ENCODE peak calls at places on chromosomes 3 and 15, in seven cellular contexts. One of them, this sample, is unnamed.

GRCh38 chr15:37995461-37996347 is 61.3 kb downstream of the TMCO5A start:
- DNase-seq in HepG2: peak; percentile 18
- DNase-seq in endothelial cell of umbilical vein: peak; percentile 58
- DNase-seq in HCT116: peak; percentile 45
- DNase-seq in A549: peak; percentile 65
- DNase-seq in GM12878: peak; percentile 26
- DNase-seq in K562: peak; percentile 11
- DNase-seq in this sample: peak; percentile 57

GRCh38 chr3:66598168-66598567 is 97.3 kb upstream of the LRIG1 start:
- DNase-seq in A549: no peak
- DNase-seq in endothelial cell of umbilical vein: no peak
- DNase-seq in K562: no peak
- DNase-seq in HepG2: no peak
- DNase-seq in GM12878: no peak
- DNase-seq in HCT116: no peak
- DNase-seq in this sample: no peak

GRCh38 chr3:136152963-136153362 is 43.2 kb downstream of the MSL2 start:
- DNase-seq in HepG2: no peak
- DNase-seq in K562: no peak
- DNase-seq in GM12878: no peak
- DNase-seq in endothelial cell of umbilical vein: no peak
- DNase-seq in HCT116: no peak
- DNase-seq in A549: no peak
- DNase-seq in this sample: no peak

GRCh38 chr15:48782911-48783310 is 28.0 kb downstream of the CEP152 start:
- DNase-seq in endothelial cell of umbilical vein: no peak
- DNase-seq in A549: no peak
- DNase-seq in GM12878: no peak
- DNase-seq in HCT116: no peak
- DNase-seq in K562: no peak
- DNase-seq in HepG2: no peak
- DNase-seq in this sample: no peak

GRCh38 chr3:36893137-36893557 is 51.7 kb downstream of the TRANK1 start:
- DNase-seq in endothelial cell of umbilical vein: peak; percentile 62
- DNase-seq in GM12878: no peak
- DNase-seq in K562: peak; percentile 52
- DNase-seq in HepG2: no peak
- DNase-seq in A549: peak; percentile 63
- DNase-seq in HCT116: no peak
- DNase-seq in this sample: peak; percentile 80

GRCh38 chr3:43214616-43215015 is 71.7 kb upstream of the SNRK start:
- DNase-seq in HepG2: no peak
- DNase-seq in endothelial cell of umbilical vein: no peak
- DNase-seq in GM12878: no peak
- DNase-seq in K562: no peak
- DNase-seq in A549: no peak
- DNase-seq in HCT116: peak; percentile 23
- DNase-seq in this sample: peak; percentile 6

GRCh38 chr3:24160424-24160823 is 215.3 kb downstream of the NR1D2 start:
- DNase-seq in endothelial cell of umbilical vein: no peak
- DNase-seq in HCT116: no peak
- DNase-seq in A549: no peak
- DNase-seq in GM12878: no peak
- DNase-seq in K562: no peak
- DNase-seq in HepG2: no peak
- DNase-seq in this sample: no peak

GRCh38 chr3:66153471-66153870 is 67.3 kb upstream of the SLC25A26 start:
- DNase-seq in HepG2: no peak
- DNase-seq in K562: no peak
- DNase-seq in HCT116: no peak
- DNase-seq in A549: no peak
- DNase-seq in endothelial cell of umbilical vein: no peak
- DNase-seq in GM12878: no peak
- DNase-seq in this sample: no peak

GRCh38 chr3:99638244-99638948 is at the start of gene COL8A1:
- DNase-seq in HepG2: no peak
- DNase-seq in endothelial cell of umbilical vein: peak; percentile 94
- DNase-seq in GM12878: no peak
- DNase-seq in A549: no peak
- DNase-seq in K562: no peak
- DNase-seq in HCT116: no peak
- DNase-seq in this sample: no peak

GRCh38 chr3:99843590-99844260 is 26.1 kb downstream of the CMSS1 start:
- DNase-seq in GM12878: no peak
- DNase-seq in HepG2: no peak
- DNase-seq in HCT116: no peak
- DNase-seq in A549: no peak
- DNase-seq in K562: no peak
- DNase-seq in endothelial cell of umbilical vein: peak; percentile 51
- DNase-seq in this sample: no peak

GRCh38 chr3:137854498-137855285 is 90.6 kb downstream of the SOX14 start:
- DNase-seq in A549: no peak
- DNase-seq in endothelial cell of umbilical vein: no peak
- DNase-seq in GM12878: no peak
- DNase-seq in HCT116: no peak
- DNase-seq in HepG2: no peak
- DNase-seq in K562: no peak
- DNase-seq in this sample: no peak

GRCh38 chr3:63333815-63334214 is 55.7 kb downstream of the SYNPR start:
- DNase-seq in HCT116: no peak
- DNase-seq in A549: peak; percentile 6
- DNase-seq in K562: no peak
- DNase-seq in endothelial cell of umbilical vein: no peak
- DNase-seq in HepG2: no peak
- DNase-seq in GM12878: no peak
- DNase-seq in this sample: no peak

GRCh38 chr3:30720586-30721313 is 114.3 kb downstream of the TGFBR2 start:
- DNase-seq in GM12878: no peak
- DNase-seq in HepG2: peak; percentile 92
- DNase-seq in K562: no peak
- DNase-seq in A549: peak; percentile 92
- DNase-seq in endothelial cell of umbilical vein: peak; percentile 71
- DNase-seq in HCT116: peak; percentile 60
- DNase-seq in this sample: no peak

GRCh38 chr15:82040862-82041261 is 5.0 kb downstream of the MEX3B start:
- DNase-seq in HepG2: no peak
- DNase-seq in endothelial cell of umbilical vein: no peak
- DNase-seq in HCT116: no peak
- DNase-seq in K562: peak; percentile 49
- DNase-seq in A549: no peak
- DNase-seq in GM12878: no peak
- DNase-seq in this sample: peak; percentile 30

GRCh38 chr3:157785071-157785826 is 282.0 kb upstream of the VEPH1 start:
- DNase-seq in endothelial cell of umbilical vein: no peak
- DNase-seq in HepG2: peak; percentile 30
- DNase-seq in A549: peak; percentile 60
- DNase-seq in GM12878: no peak
- DNase-seq in K562: peak; percentile 33
- DNase-seq in HCT116: peak; percentile 80
- DNase-seq in this sample: peak; percentile 2

GRCh38 chr15:54619180-54619579 is 577.6 kb downstream of the RSL24D1 start:
- DNase-seq in K562: no peak
- DNase-seq in HCT116: no peak
- DNase-seq in GM12878: no peak
- DNase-seq in HepG2: peak; percentile 5
- DNase-seq in A549: no peak
- DNase-seq in endothelial cell of umbilical vein: no peak
- DNase-seq in this sample: no peak

GRCh38 chr3:194826594-194826993 is 140.9 kb downstream of the FAM43A start:
- DNase-seq in endothelial cell of umbilical vein: no peak
- DNase-seq in HepG2: no peak
- DNase-seq in GM12878: no peak
- DNase-seq in HCT116: no peak
- DNase-seq in A549: no peak
- DNase-seq in K562: no peak
- DNase-seq in this sample: no peak

GRCh38 chr3:127749787-127750225 is 72.5 kb downstream of the MGLL start:
- DNase-seq in K562: no peak
- DNase-seq in endothelial cell of umbilical vein: no peak
- DNase-seq in HCT116: no peak
- DNase-seq in HepG2: no peak
- DNase-seq in A549: no peak
- DNase-seq in GM12878: no peak
- DNase-seq in this sample: peak; percentile 52

GRCh38 chr3:184439096-184439495 is 59.2 kb downstream of the CHRD start:
- DNase-seq in GM12878: no peak
- DNase-seq in endothelial cell of umbilical vein: no peak
- DNase-seq in K562: no peak
- DNase-seq in A549: no peak
- DNase-seq in HepG2: no peak
- DNase-seq in HCT116: no peak
- DNase-seq in this sample: no peak

GRCh38 chr15:85306946-85307686 is 73.3 kb upstream of the AKAP13 start:
- DNase-seq in A549: no peak
- DNase-seq in HepG2: no peak
- DNase-seq in endothelial cell of umbilical vein: no peak
- DNase-seq in HCT116: no peak
- DNase-seq in K562: no peak
- DNase-seq in GM12878: no peak
- DNase-seq in this sample: no peak

GRCh38 chr3:15148614-15149013 is 49.7 kb upstream of the RBSN start:
- DNase-seq in HepG2: peak; percentile 69
- DNase-seq in endothelial cell of umbilical vein: no peak
- DNase-seq in GM12878: no peak
- DNase-seq in HCT116: peak; percentile 43
- DNase-seq in A549: peak; percentile 52
- DNase-seq in K562: peak; percentile 79
- DNase-seq in this sample: peak; percentile 42

GRCh38 chr3:184615396-184615795 is 53.8 kb downstream of the EPHB3 start:
- DNase-seq in A549: no peak
- DNase-seq in HCT116: no peak
- DNase-seq in endothelial cell of umbilical vein: no peak
- DNase-seq in K562: no peak
- DNase-seq in HepG2: no peak
- DNase-seq in GM12878: no peak
- DNase-seq in this sample: no peak

DNA sequence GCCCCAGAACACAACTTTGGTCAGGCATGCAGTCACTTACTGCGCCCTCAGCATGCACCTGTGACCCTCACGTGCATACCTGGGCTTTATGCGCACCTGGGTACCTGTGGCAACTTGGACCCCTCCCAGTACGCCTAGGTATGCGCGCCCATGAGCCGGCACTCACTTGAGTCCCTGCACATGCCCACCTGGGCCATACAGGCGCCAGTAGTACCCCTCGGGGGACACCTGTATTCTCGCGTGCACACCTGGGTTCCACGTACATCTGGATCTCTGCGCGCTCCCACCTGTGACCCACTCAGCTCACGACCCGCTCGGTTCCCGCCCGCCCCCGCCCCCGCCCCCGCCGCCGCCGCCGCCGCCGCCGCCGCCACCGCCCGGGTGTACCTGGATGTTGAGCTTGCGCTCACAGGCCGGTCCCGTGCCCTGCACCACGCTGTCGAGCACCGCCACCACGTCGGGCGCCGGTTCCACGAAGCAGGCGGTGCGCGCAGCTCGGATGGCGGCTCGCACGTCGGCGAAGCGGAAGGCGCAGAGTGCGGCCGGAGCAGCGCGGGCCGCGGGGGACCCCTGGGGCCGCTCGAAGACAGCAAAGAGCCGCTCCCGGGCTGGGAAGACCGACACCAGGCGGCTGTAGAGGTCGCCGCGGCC is 1.4 kb downstream of the PLXND1 start:
- DNase-seq in GM12878: no peak
- DNase-seq in endothelial cell of umbilical vein: no peak
- DNase-seq in K562: no peak
- DNase-seq in HCT116: no peak
- DNase-seq in A549: no peak
- DNase-seq in HepG2: no peak
- DNase-seq in this sample: no peak
- H3K4me3 ChIP-seq in GM12878: no peak overlapping the region
- H3K4me3 ChIP-seq in endothelial cell of umbilical vein: peak overlapping the region; percentile 36
- H3K4me3 ChIP-seq in K562: peak overlapping the region; percentile 43
- H3K4me3 ChIP-seq in HCT116: no peak overlapping the region
- H3K4me3 ChIP-seq in A549: peak overlapping the region; percentile 89
- H3K4me3 ChIP-seq in HepG2: peak overlapping the region; percentile 91
- H3K4me3 ChIP-seq in this sample: peak overlapping the region; percentile 70

DNA sequence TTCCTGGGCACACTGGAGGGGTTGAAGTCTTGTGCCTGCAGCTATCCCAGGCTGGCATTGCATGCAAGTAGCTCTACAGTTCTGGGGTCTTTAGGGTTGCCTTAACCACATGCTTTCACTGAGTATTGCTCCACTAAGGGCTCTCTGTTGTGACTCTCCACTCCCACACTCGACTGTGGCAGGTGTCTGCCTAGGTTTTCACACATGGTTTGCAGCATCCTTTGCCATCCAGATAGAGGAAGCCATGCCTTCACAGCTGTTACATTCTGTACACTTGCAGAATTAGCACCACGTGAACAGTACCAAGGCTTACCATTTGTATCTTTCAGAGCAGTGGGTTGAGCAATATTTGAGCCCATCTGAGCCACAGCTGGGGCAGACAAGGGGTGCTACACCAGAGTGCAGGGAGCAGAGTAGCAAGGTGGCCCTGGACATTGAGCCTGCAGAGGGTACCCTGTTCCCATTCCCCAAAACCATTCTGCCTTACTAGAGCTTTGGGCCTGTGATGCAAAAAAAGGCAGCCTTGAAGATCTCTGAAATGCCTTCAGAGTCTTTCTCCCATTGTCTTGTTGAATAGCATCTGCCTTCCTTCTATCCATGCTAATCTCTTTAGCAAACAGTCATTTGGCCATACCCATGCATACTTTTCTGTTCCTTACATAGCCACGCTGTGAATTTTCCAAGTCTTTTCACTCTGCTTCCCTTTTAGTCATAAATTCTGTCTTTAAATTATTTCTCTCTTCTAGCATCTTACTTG is 95.2 kb upstream of the PLCL2 start:
- DNase-seq in HepG2: no peak
- DNase-seq in A549: no peak
- DNase-seq in K562: no peak
- DNase-seq in HCT116: no peak
- DNase-seq in endothelial cell of umbilical vein: no peak
- DNase-seq in GM12878: no peak
- DNase-seq in this sample: peak; percentile 23
- TF ChIP-seq MAX in HepG2: no peak
- TF ChIP-seq MAX in A549: no peak
- TF ChIP-seq MAX in K562: no peak
- TF ChIP-seq MAX in HCT116: no peak
- TF ChIP-seq MAX in endothelial cell of umbilical vein: no peak
- TF ChIP-seq MAX in GM12878: no peak
- TF ChIP-seq MAX in this sample: no peak

DNA sequence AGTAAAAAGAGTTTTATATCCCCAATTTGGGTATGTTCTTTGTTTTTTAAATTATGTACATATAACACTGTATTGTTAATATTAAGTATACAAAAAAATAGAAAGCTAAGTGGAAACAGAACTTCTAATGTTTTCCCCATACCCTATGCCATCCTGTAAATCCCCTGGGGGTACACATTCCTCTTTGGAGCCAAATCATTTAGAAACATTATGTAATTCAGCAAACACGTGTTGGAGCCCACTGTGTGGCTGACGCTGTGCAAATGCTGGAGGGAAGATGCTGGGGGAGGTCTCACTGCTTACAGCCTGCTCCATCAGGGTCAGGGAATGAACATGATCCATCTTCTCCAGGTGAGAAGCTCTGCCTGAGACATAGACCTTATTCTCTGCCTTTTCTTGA is 52.8 kb downstream of the CRTC3 start:
- DNase-seq in K562: no peak
- DNase-seq in HCT116: no peak
- DNase-seq in endothelial cell of umbilical vein: no peak
- DNase-seq in GM12878: no peak
- DNase-seq in A549: no peak
- DNase-seq in HepG2: no peak
- DNase-seq in this sample: no peak
- TF ChIP-seq POLR2A in K562: no peak
- TF ChIP-seq POLR2A in HCT116: no peak
- TF ChIP-seq POLR2A in endothelial cell of umbilical vein: no peak
- TF ChIP-seq POLR2A in GM12878: no peak
- TF ChIP-seq POLR2A in A549: no peak
- TF ChIP-seq POLR2A in HepG2: no peak
- TF ChIP-seq POLR2A in this sample: no peak

GRCh38 chr15:45429974-45430792 is 51.8 kb upstream of the GATM start:
- DNase-seq in HepG2: peak; percentile 22
- DNase-seq in HCT116: no peak
- DNase-seq in A549: peak; percentile 49
- DNase-seq in GM12878: no peak
- DNase-seq in K562: peak; percentile 70
- DNase-seq in endothelial cell of umbilical vein: peak; percentile 50
- DNase-seq in this sample: peak; percentile 58
- H3K4me3 ChIP-seq in HepG2: peak overlapping the region; percentile 54
- H3K4me3 ChIP-seq in HCT116: peak overlapping the region; percentile 26
- H3K4me3 ChIP-seq in A549: peak overlapping the region; percentile 58
- H3K4me3 ChIP-seq in GM12878: peak overlapping the region; percentile 61
- H3K4me3 ChIP-seq in K562: no peak overlapping the region
- H3K4me3 ChIP-seq in endothelial cell of umbilical vein: no peak overlapping the region
- H3K4me3 ChIP-seq in this sample: no peak overlapping the region

This sample was measured in NB4.